ENCODE peak calls at places on chromosomes 4 and X, in four cellular contexts. K, W, N and M are unnamed samples.
A peak's percentile ranks its signal among the peaks of the same experiment; 100 is the strongest.

GRCh38 chr4:141636771-141637460 is 533 bp downstream of the IL15 start:
- DNase-seq in K (no peak), W (peak; percentile 32), N (peak; percentile 30), M (no peak)

GRCh38 chrX:38192007-38192625 is 28.6 kb downstream of the SRPX start:
- DNase-seq in K (peak; percentile 34), W (no peak), N (no peak), M (no peak)

GRCh38 chr4:119679251-119679650 is 50.6 kb upstream of the PDE5A start:
- DNase-seq in K (no peak), W (no peak), N (no peak), M (no peak)

GRCh38 chrX:49165901-49166881 is 3.6 kb downstream of the MAGIX start:
- DNase-seq in K (peak; percentile 97), W (no peak), N (peak; percentile 86), M (peak; percentile 95)

GRCh38 chr4:146124023-146124680 is 51.4 kb upstream of the LSM6 start:
- DNase-seq in K (no peak), W (no peak), N (no peak), M (no peak)

GRCh38 chr4:126939401-126939800 is 693.4 kb upstream of the INTU start:
- DNase-seq in K (no peak), W (no peak), N (no peak), M (no peak)

GRCh38 chr4:137393043-137393442 is 139.3 kb downstream of the PCDH18 start:
- DNase-seq in K (no peak), W (no peak), N (no peak), M (no peak)

GRCh38 chrX:120242807-120243206 is 7.8 kb upstream of the ZBTB33 start:
- DNase-seq in K (no peak), W (no peak), N (no peak), M (no peak)

GRCh38 chr4:76208005-76208765 is 5.4 kb downstream of the SCARB2 start:
- DNase-seq in K (peak; percentile 18), W (no peak), N (peak; percentile 90), M (peak; percentile 88)

GRCh38 chrX:10356979-10357378 is 200.2 kb downstream of the CLCN4 start:
- DNase-seq in K (no peak), W (no peak), N (no peak), M (no peak)

GRCh38 chrX:132953358-132953757 is 5.1 kb downstream of the HS6ST2 start:
- DNase-seq in K (no peak), W (no peak), N (no peak), M (no peak)

GRCh38 chrX:142804085-142804484 is 221.6 kb upstream of the SPANXN4 start:
- DNase-seq in K (peak; percentile 30), W (no peak), N (no peak), M (no peak)

GRCh38 chr4:160026720-160027119 is 923.8 kb downstream of the RAPGEF2 start:
- DNase-seq in K (peak; percentile 14), W (no peak), N (no peak), M (no peak)

GRCh38 chrX:136629084-136629750 is 18.7 kb upstream of the CD40LG start:
- DNase-seq in K (no peak), W (no peak), N (no peak), M (no peak)

GRCh38 chr4:138035781-138036258 is 206.3 kb downstream of the SLC7A11 start:
- DNase-seq in K (peak; percentile 75), W (peak; percentile 30), N (no peak), M (no peak)

GRCh38 chr4:149531861-149532260 is 283.8 kb downstream of the IQCM start:
- DNase-seq in K (no peak), W (no peak), N (no peak), M (no peak)

GRCh38 chrX:20067709-20068315 is 48.9 kb downstream of the MAP7D2 start:
- DNase-seq in K (peak; percentile 59), W (no peak), N (peak; percentile 33), M (peak; percentile 93)

GRCh38 chr4:78592104-78592783 is 40.7 kb downstream of the ANXA3 start:
- DNase-seq in K (peak; percentile 49), W (no peak), N (no peak), M (no peak)

GRCh38 chrX:117957128-117957527 is 159.5 kb downstream of the KLHL13 start:
- DNase-seq in K (no peak), W (no peak), N (no peak), M (no peak)

GRCh38 chrX:81957900-81958545 is 756.1 kb downstream of the SH3BGRL start:
- DNase-seq in K (peak; percentile 41), W (peak; percentile 0), N (no peak), M (no peak)

GRCh38 chr4:83716874-83717273 is 181.0 kb downstream of the GPAT3 start:
- DNase-seq in K (peak; percentile 52), W (no peak), N (no peak), M (no peak)

GRCh38 chr4:153466637-153467153 is 535 bp downstream of the TMEM131L start:
- DNase-seq in K (no peak), W (no peak), N (no peak), M (no peak)

GRCh38 chr4:148226341-148226740 is 215.9 kb downstream of the NR3C2 start:
- DNase-seq in K (no peak), W (no peak), N (no peak), M (no peak)

GRCh38 chr4:5361968-5362367 is 310.7 kb downstream of the STK32B start:
- DNase-seq in K (peak; percentile 48), W (no peak), N (no peak), M (no peak)

GRCh38 chr4:121594796-121595526 is 101.8 kb downstream of the ANXA5 start:
- DNase-seq in K (no peak), W (no peak), N (no peak), M (peak; percentile 24)

GRCh38 chrX:76931518-76931917 is 504.0 kb downstream of the MAGEE1 start:
- DNase-seq in K (no peak), W (no peak), N (no peak), M (no peak)

GRCh38 chrX:110734894-110735541 is 60.6 kb downstream of the CHRDL1 start:
- DNase-seq in K (no peak), W (no peak), N (no peak), M (no peak)

GRCh38 chrX:105648732-105649131 is 173.6 kb upstream of the NRK start:
- DNase-seq in K (no peak), W (no peak), N (no peak), M (no peak)

GRCh38 chr4:143524211-143524610 is 10.7 kb downstream of the SMARCA5 start:
- DNase-seq in K (no peak), W (no peak), N (no peak), M (no peak)

GRCh38 chrX:24945009-24945408 is 70.8 kb downstream of the ARX start:
- DNase-seq in K (no peak), W (no peak), N (no peak), M (no peak)

DNA sequence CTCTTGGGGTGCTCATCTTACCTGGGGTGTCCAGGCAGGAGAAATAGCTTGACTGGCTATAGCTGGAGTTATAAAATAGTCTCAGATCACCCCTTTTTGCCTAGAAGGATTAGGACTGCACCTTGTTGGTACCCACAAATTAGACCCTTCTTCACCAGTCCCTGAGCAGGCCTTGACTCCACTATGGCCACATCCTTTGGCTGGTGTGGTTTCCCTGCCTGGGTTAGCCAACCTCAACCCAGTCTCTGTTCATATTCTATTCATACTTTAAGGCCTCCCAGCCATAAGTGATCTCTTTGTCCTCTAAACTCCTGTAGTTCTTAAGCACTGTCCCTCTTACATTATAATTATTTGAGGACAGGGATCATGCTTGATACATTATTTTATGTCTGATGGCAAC is 69.4 kb downstream of the ARX start:
- DNase-seq in K (no peak), W (no peak), N (no peak), M (no peak)
- TF ChIP-seq POLR2A in K (no peak), W (no peak), N (no peak), M (no peak)

DNA sequence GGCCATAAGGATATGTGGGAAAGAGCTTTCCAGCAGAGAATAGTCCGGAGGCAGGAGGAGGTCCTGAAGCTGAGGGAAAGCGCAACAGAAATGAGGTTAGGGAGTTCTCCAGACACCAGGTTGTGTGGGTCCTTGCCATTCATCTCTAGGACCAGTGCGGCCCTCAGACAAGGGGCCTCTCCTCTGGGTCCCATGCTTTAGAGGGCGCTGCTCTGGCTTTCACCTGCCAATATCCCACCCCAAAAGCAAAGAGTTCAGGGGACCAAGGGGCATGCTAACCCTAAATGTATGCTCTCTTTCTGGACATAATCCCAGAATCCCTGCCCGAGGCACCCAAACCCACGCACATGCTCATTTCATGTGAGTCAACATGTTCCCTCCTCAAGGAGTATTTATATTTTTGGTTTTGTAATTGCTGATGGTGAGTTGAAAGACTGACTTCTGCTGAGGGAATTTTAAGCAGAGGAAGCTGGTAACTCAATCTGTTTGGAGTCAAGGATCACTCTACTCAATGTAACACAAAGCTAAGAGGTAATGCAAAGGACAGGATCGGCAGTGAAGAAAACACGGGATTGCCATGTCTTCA is 14.8 kb downstream of the RPL34 start:
- DNase-seq in K (no peak), W (no peak), N (no peak), M (no peak)
- TF ChIP-seq POLR2A in K (no peak), W (no peak), N (no peak), M (no peak)

GRCh38 chr4:163167333-163167626 is 590 bp upstream of the NAF1 start:
- DNase-seq in K (no peak), W (no peak), N (no peak), M (no peak)

GRCh38 chr4:163165217-163166017 is 1.3 kb downstream of the NAF1 start:
- DNase-seq in K (peak; percentile 33), W (no peak), N (no peak), M (no peak)

GRCh38 chr4:163164591-163164990 is 2.1 kb downstream of the NAF1 start:
- DNase-seq in K (peak; percentile 61), W (no peak), N (no peak), M (no peak)

GRCh38 chr4:163164110-163164509 is 2.6 kb downstream of the NAF1 start:
- DNase-seq in K (no peak), W (no peak), N (no peak), M (no peak)

DNA sequence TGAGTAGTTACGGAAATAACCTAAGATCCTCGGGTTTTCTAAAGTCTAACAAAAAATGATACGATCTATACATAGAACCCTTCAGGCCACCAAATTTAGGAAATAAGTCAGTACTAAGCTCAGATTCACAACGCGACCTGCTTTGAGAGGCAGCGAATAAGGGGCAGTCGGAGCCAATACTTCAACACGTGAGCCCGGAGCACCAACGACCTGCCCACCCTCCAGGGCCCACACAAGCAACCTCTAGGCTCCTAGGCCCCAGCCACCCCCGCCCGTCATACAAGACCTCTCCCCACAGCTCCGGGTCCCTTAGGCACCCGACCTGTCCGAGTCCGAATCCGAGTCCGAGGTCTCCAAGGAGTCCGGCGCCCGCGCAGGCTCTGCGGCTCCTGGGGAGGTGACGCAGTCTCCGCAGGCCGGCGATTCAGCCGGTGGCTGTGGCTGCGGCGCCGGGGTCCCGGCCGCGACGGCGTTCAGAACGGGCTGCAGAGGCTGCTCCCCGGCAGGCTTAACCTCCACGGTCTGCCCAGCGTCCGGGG is 580 bp downstream of the NAF1 start:
- DNase-seq in K (peak; percentile 62), W (peak; percentile 39), N (peak; percentile 49), M (peak; percentile 87)
- TF ChIP-seq POLR2A in K (no peak), W (no peak), N (no peak), M (no peak)

DNA sequence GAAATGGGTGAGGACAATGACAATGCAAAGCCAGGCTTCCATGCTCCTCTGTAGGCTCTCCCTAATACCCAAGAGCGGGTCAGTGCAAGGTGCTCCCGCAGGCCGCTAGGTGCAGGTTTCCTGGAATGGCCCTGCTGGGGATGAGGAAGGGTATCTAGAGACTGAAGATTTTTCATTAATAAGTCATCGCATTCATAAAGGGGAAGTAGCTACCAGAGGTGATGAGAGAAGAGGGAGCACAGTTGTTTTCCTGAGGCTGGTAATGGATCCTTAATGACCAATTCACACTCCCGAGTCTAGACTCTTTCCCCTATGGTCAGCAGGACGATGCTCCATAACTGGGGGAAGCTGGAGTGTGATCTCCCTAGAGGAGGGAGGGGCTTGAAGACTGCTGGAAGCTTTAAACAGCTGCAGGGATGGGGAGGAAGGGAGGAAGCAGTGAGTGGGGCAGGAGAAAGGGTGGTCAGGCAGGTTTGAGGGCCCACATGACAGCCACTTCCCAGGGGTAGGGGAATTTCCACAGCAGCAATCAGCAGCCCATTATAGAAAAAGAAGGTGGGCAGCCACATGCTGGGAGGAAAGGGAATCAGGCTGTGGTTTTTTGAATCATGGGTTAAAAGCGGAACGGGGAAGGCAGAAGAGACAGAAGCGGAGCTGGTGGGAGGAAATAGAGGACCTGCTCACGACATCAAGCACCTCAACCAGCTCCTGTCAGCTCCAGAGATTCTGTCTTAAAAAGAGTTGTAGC is 10.2 kb upstream of the ATP6AP2 start:
- DNase-seq in K (peak; percentile 73), W (no peak), N (no peak), M (peak; percentile 70)
- TF ChIP-seq POLR2A in K (no peak), W (peak; percentile 23), N (no peak), M (no peak)